ENCODE peak calls at places on chromosomes 3 and 15, in nine cellular contexts. N is MM.1S, H is stomach, C is breast epithelium, E is H9, P is GM23248, A is left lung, V is transverse colon, J is right lobe of liver. K is an unnamed sample.

GRCh38 chr3:16203671-16204629 is 29.5 kb downstream of the GALNT15 start:
- DNase-seq in P (no peak), V (no peak), J (no peak), N (no peak), A (no peak), C (no peak), E (no peak), H (no peak), K (no peak)

GRCh38 chr3:185912929-185913901 is 24.6 kb downstream of the TRA2B start:
- DNase-seq in H (no peak), N (no peak), P (no peak), A (no peak), V (no peak), E (no peak), C (no peak), J (no peak), K (no peak)

GRCh38 chr3:188370081-188370830 is 216.3 kb downstream of the LPP start:
- DNase-seq in C (no peak), H (no peak), E (no peak), V (no peak), N (no peak), P (no peak), A (no peak), J (no peak), K (no peak)

GRCh38 chr3:181623924-181624694 is 87.6 kb upstream of the SOX2 start:
- DNase-seq in A (no peak), H (no peak), V (no peak), J (no peak), P (peak; percentile 20), C (no peak), E (no peak), N (no peak), K (no peak)

GRCh38 chr3:71575433-71575832 is 8.1 kb downstream of the FOXP1 start:
- DNase-seq in J (no peak), C (no peak), A (no peak), P (no peak), V (no peak), E (no peak), N (no peak), H (no peak), K (no peak)

GRCh38 chr3:139524841-139525538 is 14.6 kb downstream of the RBP1 start:
- DNase-seq in P (no peak), A (no peak), N (no peak), H (no peak), J (no peak), V (no peak), E (no peak), C (no peak), K (no peak)

GRCh38 chr3:19945405-19946290 is 1.2 kb upstream of the RAB5A start:
- DNase-seq in A (no peak), V (peak; percentile 64), N (no peak), P (peak; percentile 23), C (no peak), H (no peak), E (no peak), J (peak; percentile 50), K (no peak)

GRCh38 chr15:41795996-41796395 is 21.7 kb downstream of the MAPKBP1 start:
- DNase-seq in N (no peak), A (no peak), J (no peak), C (no peak), P (peak; percentile 26), V (no peak), E (no peak), H (no peak), K (no peak)

GRCh38 chr3:16884748-16885587 is at the start of gene PLCL2:
- DNase-seq in H (peak; percentile 50), J (peak; percentile 67), E (peak; percentile 34), V (peak; percentile 61), C (no peak), A (peak; percentile 92), P (peak; percentile 72), N (peak; percentile 65), K (peak; percentile 74)

GRCh38 chr3:45088543-45088942 is 57.6 kb downstream of the CDCP1 start:
- DNase-seq in C (peak; percentile 57), A (no peak), N (no peak), J (peak; percentile 61), P (no peak), E (no peak), V (peak; percentile 57), H (peak; percentile 89), K (no peak)

GRCh38 chr3:100588251-100588650 is 21.1 kb upstream of the ADGRG7 start:
- DNase-seq in P (no peak), V (no peak), J (no peak), C (no peak), H (no peak), N (no peak), A (no peak), E (no peak), K (no peak)

GRCh38 chr15:52796228-52796521 is 6.0 kb upstream of the ONECUT1 start:
- DNase-seq in A (no peak), H (no peak), E (no peak), V (no peak), N (no peak), J (no peak), C (no peak), P (no peak), K (no peak)

GRCh38 chr3:48788544-48789162 is 59.0 kb downstream of the PRKAR2A start:
- DNase-seq in P (no peak), C (no peak), H (no peak), V (no peak), A (no peak), J (no peak), N (no peak), E (no peak), K (no peak)

GRCh38 chr15:38398134-38398533 is 55.8 kb upstream of the FAM98B start:
- DNase-seq in A (no peak), P (peak; percentile 94), E (no peak), N (no peak), V (peak; percentile 15), H (no peak), J (no peak), C (no peak), K (peak; percentile 74)

GRCh38 chr15:45268135-45268534 is 16.1 kb downstream of the SLC28A2 start:
- DNase-seq in V (peak; percentile 54), H (peak; percentile 71), C (no peak), N (no peak), J (peak; percentile 73), P (no peak), E (peak; percentile 47), A (no peak), K (no peak)

GRCh38 chr15:89578146-89578545 is 2.9 kb downstream of the TICRR start:
- DNase-seq in H (no peak), P (no peak), J (no peak), V (no peak), E (no peak), C (no peak), N (no peak), A (no peak), K (no peak)

GRCh38 chr3:152211655-152212054 is 57.1 kb upstream of the MBNL1 start:
- DNase-seq in V (no peak), C (no peak), H (no peak), N (no peak), J (no peak), A (no peak), E (no peak), P (no peak), K (no peak)

DNA sequence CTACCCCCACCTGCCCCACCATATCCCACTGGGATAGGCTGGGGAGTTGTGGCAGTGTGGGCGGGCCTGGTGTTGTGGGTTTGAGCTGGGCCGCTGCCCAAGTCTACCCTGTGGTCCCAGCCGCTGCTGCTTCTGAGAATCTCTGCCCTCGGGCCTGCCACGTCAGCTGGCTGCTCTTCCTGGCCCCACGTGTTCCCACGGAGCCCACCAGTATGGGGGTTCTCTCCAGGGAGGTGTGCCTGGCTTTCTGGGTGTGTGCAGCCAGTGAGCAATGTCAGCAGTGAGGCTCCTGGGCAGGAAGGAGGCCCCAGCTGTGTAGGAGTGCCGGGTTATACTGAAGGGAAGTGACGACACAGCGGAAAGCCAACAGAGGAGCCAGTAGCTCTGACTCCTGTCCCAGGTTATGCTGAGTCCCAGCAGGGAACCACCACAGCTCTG is 10.5 kb downstream of the GNAI2 start:
- DNase-seq in J (no peak), C (no peak), E (peak; percentile 63), H (no peak), N (peak; percentile 85), P (peak; percentile 99), V (peak; percentile 55), A (peak; percentile 79), K (no peak)
- H3K4me1 ChIP-seq in J (peaks cover 84% of the 10 kb centered on the region), C (peaks cover 37% of the 10 kb centered on the region), E (peaks cover 9% of the 10 kb centered on the region), H (peaks cover 100% of the 10 kb centered on the region), N (peaks cover 13% of the 10 kb centered on the region), P (peaks cover 52% of the 10 kb centered on the region), V (peaks cover 57% of the 10 kb centered on the region), A (peaks cover 70% of the 10 kb centered on the region), K (peaks cover 97% of the 10 kb centered on the region)

GRCh38 chr3:53828581-53828980 is 17.6 kb downstream of the CHDH start:
- DNase-seq in P (no peak), N (no peak), E (no peak), J (no peak), C (no peak), A (no peak), H (no peak), V (no peak), K (no peak)
- H3K4me1 ChIP-seq in P (no peaks in the 10 kb centered on the region), N (no peaks in the 10 kb centered on the region), E (no peaks in the 10 kb centered on the region), J (peaks cover 8% of the 10 kb centered on the region), C (no peaks in the 10 kb centered on the region), A (no peaks in the 10 kb centered on the region), H (no peaks in the 10 kb centered on the region), V (no peaks in the 10 kb centered on the region), K (no peaks in the 10 kb centered on the region)

GRCh38 chr3:30694148-30694547 is 87.7 kb downstream of the TGFBR2 start:
- DNase-seq in P (no peak), E (no peak), N (no peak), A (no peak), J (no peak), H (no peak), V (no peak), C (no peak), K (no peak)
- H3K4me1 ChIP-seq in P (peaks cover 15% of the 10 kb centered on the region), E (peaks cover 6% of the 10 kb centered on the region), N (peaks cover 10% of the 10 kb centered on the region), A (peaks cover 14% of the 10 kb centered on the region), J (peaks cover 34% of the 10 kb centered on the region), H (peaks cover 62% of the 10 kb centered on the region), V (peaks cover 18% of the 10 kb centered on the region), C (peaks cover 2% of the 10 kb centered on the region), K (no peaks in the 10 kb centered on the region)

DNA sequence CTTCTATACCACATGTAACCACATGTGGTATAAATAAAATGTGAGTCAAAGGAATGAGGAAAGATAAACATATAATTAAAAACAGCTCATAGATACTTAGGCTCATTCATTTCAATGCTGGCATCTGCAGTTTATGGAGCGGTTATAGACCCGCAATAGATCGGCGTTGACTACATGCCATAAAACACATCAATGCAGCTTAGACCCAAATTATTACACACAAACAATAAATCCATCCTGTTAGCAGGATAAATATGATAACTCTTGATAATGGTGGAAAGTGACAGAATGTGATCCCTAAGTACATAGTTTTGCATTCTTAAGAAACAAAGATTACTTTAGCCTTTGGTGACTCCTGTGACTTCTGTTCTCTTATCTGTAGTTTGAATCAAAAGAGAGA is 143.8 kb downstream of the NR2F2 start:
- DNase-seq in A (no peak), H (no peak), V (no peak), N (no peak), P (peak; percentile 4), C (no peak), E (no peak), J (no peak), K (no peak)
- H3K4me1 ChIP-seq in A (no peaks in the 10 kb centered on the region), H (no peaks in the 10 kb centered on the region), V (no peaks in the 10 kb centered on the region), N (no peaks in the 10 kb centered on the region), P (no peaks in the 10 kb centered on the region), C (no peaks in the 10 kb centered on the region), E (no peaks in the 10 kb centered on the region), J (no peaks in the 10 kb centered on the region), K (no peaks in the 10 kb centered on the region)

K was measured in sigmoid colon.